ENCODE peak calls at places on chromosome 16, in four cellular contexts. G is PC-9, U is endothelial cell, A is GM13977. D is an unnamed sample.
A peak's percentile ranks its signal among the peaks of the same experiment; 100 is the strongest.

GRCh38 chr16:69407702-69408323 is 16.6 kb upstream of the CYB5B start:
- DNase-seq in U (no peak), G (no peak), A (no peak), D (no peak)

GRCh38 chr16:88770459-88771293 is 14.3 kb downstream of the PIEZO1 start:
- DNase-seq in G (peak; percentile 92), A (no peak), U (no peak), D (no peak)

GRCh38 chr16:66604376-66605176 is at the start of gene CMTM3:
- DNase-seq in A (peak; percentile 86), U (peak; percentile 81), G (no peak), D (peak; percentile 72)

GRCh38 chr16:53713403-53714013 is 9.6 kb downstream of the FTO start:
- DNase-seq in U (no peak), A (no peak), G (no peak), D (no peak)

GRCh38 chr16:12729448-12729847 is 74.2 kb downstream of the CPPED1 start:
- DNase-seq in U (no peak), A (no peak), G (no peak), D (no peak)

GRCh38 chr16:15639061-15639568 is 3.8 kb downstream of the MARF1 start:
- DNase-seq in U (no peak), G (no peak), A (no peak), D (no peak)

GRCh38 chr16:82092711-82093110 is 57.7 kb downstream of the HSD17B2 start:
- DNase-seq in U (no peak), G (no peak), A (no peak), D (no peak)

GRCh38 chr16:55812951-55813350 is 19.9 kb downstream of the CES1 start:
- DNase-seq in U (no peak), G (peak; percentile 32), A (no peak), D (no peak)

GRCh38 chr16:16042076-16042475 is 92.7 kb downstream of the ABCC1 start:
- DNase-seq in G (no peak), U (no peak), A (no peak), D (no peak)

GRCh38 chr16:71645450-71645849 is 19.5 kb downstream of the MARVELD3 start:
- DNase-seq in A (peak; percentile 43), G (no peak), U (no peak), D (no peak)

GRCh38 chr16:89265647-89266046 is 48.1 kb downstream of the ZNF778 start:
- DNase-seq in A (no peak), U (no peak), G (no peak), D (no peak)

GRCh38 chr16:51716195-51716594 is 565.1 kb upstream of the SALL1 start:
- DNase-seq in A (no peak), G (no peak), U (no peak), D (no peak)

GRCh38 chr16:17206712-17207111 is 264.0 kb downstream of the XYLT1 start:
- DNase-seq in G (no peak), U (no peak), A (no peak), D (no peak)

GRCh38 chr16:1314399-1315068 is 5.1 kb downstream of the UBE2I start:
- DNase-seq in A (no peak), U (no peak), G (no peak), D (no peak)

GRCh38 chr16:68779891-68780290 is 42.8 kb downstream of the CDH1 start:
- DNase-seq in G (no peak), A (no peak), U (no peak), D (no peak)

GRCh38 chr16:64751906-64752305 is 370.0 kb downstream of the CDH11 start:
- DNase-seq in U (no peak), A (no peak), G (no peak), D (no peak)

GRCh38 chr16:68040506-68041288 is 17.6 kb downstream of the DUS2 start:
- DNase-seq in U (peak; percentile 86), A (peak; percentile 82), G (peak; percentile 55), D (peak; percentile 77)

GRCh38 chr16:68190745-68191510 is 45.0 kb downstream of the ESRP2 start:
- DNase-seq in A (no peak), G (no peak), U (no peak), D (no peak)

GRCh38 chr16:1708083-1708767 is 2.2 kb downstream of the MAPK8IP3 start:
- DNase-seq in A (no peak), U (no peak), G (no peak), D (no peak)

GRCh38 chr16:12901597-12902436 is at the start of gene SHISA9:
- DNase-seq in U (peak; percentile 34), A (no peak), G (no peak), D (peak; percentile 21)

GRCh38 chr16:59593256-59593655 is 859.1 kb upstream of the GOT2 start:
- DNase-seq in A (no peak), G (no peak), U (no peak), D (no peak)

GRCh38 chr16:47064775-47065174 is 79.0 kb downstream of the NETO2 start:
- DNase-seq in U (no peak), G (no peak), A (no peak), D (no peak)

GRCh38 chr16:67966549-67967182 is 1.8 kb downstream of the SLC12A4 start:
- DNase-seq in U (no peak), G (no peak), A (no peak), D (no peak)

DNA sequence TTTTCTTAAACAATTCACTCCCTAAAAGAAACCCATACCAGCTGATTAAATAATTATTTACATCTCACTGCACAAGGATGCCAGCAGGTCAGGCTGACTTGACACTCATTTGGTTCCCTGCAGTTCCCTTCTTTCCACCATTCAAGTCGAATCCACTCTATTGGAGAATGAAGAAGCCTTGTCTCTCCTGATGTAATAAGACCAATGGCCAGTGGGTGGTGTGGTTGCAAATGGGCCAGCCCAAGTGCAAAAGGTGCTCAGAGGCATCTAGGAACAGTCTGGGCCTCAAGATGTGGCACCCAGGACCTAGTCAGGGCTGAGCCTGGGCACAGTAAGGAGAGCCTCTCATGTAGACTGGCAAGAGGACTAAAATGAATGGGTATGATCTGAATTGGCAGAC is 9.3 kb downstream of the C16orf78 start:
- DNase-seq in U (peak; percentile 23), A (no peak), G (no peak), D (no peak)
- TF ChIP-seq CTCF in U (no peak), A (peak; percentile 42), G (no peak), D (peak; percentile 19)

GRCh38 chr16:49911430-49911829 is 55.5 kb upstream of the ZNF423 start:
- DNase-seq in A (no peak), G (no peak), U (no peak), D (no peak)
- TF ChIP-seq CTCF in A (no peak), G (no peak), U (no peak), D (no peak)

DNA sequence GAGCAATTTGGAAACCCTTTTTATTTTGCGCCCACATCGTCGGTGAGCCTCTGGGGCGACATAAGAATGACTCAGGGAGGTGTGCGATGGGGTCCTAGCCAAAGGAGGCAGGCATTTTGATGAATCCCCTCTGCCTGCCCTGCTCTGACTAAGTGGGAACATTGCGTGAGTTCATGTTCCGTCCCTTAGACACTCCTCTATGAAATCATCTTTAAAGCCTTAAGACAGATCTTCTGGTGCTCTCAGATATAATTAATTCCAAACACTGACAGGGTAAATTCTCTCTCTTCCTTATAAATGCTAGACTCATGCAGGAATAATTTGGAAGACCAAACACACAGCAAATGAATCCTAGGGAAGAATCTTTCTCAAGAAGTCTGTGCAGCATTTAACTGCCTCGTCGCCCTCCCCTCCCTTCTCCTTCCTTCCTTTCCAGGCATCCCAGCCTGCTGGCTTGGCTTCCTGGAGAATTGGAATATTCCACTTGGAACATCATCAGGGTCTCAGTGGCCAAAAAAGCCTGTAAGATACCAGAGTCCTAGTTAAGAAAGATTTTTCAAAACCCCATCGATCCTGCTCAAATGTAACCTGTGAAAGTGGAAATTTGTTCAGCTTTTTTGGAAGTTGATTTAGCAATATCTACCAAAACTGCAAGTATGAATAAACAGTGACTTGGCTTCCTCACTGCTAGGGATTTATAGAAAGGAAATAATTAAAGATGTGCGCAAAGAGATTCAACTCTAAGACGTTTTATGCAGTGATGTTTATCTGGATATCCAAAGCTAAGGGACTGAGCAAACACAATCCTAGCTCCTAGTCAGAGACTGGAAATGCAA is 52.5 kb upstream of the FOXF1 start:
- DNase-seq in A (no peak), U (no peak), G (no peak), D (no peak)
- TF ChIP-seq CTCF in A (no peak), U (no peak), G (no peak), D (no peak)

GRCh38 chr16:4339909-4340308 is 11.2 kb downstream of the PAM16 start:
- DNase-seq in U (no peak), G (no peak), A (no peak), D (no peak)
- TF ChIP-seq CTCF in U (no peak), G (no peak), A (no peak), D (no peak)

DNA sequence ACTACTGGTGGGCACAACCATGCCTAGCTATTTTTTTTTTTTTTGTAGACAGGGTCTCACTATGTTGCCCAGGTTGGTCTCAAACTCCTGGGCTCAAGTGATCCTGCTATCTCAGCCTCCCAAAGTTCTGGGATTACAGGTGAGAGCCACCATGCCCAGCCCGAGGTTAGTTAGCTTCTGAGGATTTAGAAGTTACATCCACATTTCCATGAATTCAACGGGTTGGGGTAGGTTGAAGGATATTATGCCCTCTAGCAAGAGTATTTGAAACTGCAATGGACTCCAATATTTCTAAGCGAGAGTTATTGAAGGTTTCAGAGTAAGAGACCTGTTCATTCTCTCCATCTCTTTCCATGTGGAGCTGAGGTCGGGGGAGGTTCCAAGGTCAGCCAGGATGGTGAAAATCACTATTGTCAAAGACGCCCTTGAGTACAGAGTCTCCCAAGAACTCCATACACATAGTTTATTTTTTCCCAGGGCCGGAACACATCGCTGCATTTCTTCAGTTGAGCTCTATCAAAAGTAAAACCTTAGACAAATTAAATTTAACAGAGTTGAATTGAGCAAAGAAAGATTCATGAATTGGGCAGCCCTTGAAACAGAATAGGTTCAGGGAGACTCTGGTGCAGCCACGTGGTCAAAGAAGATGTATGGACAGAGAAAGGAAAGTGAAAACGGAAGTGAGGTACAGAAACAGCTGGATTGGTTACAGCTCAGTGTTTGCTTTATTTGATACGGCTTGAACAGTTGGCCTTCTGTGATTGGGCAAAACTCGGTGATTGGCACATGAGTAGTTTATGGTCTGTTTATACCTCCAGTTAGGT is 19.0 kb upstream of the ITPRIPL2 start:
- DNase-seq in G (no peak), A (no peak), U (no peak), D (no peak)
- TF ChIP-seq CTCF in G (no peak), A (no peak), U (no peak), D (no peak)

GRCh38 chr16:58118801-58119508 is 10.2 kb downstream of the CFAP20 start:
- DNase-seq in U (no peak), G (no peak), A (no peak), D (no peak)
- TF ChIP-seq CTCF in U (no peak), G (no peak), A (no peak), D (no peak)

DNA sequence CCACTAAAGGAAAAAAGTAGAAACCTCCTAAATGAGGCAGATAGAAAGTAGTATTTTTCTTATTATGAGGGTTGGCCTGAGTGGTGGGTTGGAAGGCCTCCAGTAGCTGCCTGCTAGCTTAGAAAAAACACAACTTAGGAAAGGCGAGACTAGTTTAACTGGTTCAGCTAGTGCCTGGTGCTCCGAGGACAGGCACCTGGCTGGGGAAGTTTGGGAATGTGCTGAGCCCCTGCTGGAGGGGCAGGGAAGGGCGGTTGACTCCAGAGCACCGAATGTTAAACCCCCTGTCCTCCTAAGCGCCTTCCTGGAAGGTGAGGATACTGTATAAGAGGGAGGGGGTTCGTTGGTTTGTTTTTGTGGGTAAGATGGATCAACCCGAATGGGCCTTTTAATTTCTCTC is 19.9 kb downstream of the LDHD start:
- DNase-seq in G (peak; percentile 83), U (no peak), A (no peak), D (no peak)
- TF ChIP-seq CTCF in G (peak; percentile 80), U (peak; percentile 56), A (no peak), D (peak; percentile 66)

D was measured in progenitor cell of endocrine pancreas.